ENCODE peak calls at places on chromosomes 3 and 15, in seven cellular contexts. B is psoas muscle, K is fibroblast of lung, F is uterus, D is transverse colon, E is cardiac fibroblast, J is stomach. A is an unnamed sample.

GRCh38 chr15:36844453-36845094 is 255.8 kb downstream of the MEIS2 start:
- DNase-seq in B (no peak), K (peak), F (no peak), D (no peak), E (peak), J (no peak), A (peak)

GRCh38 chr3:134067311-134068161 is 37.8 kb upstream of the SLCO2A1 start:
- DNase-seq in B (no peak), K (no peak), F (no peak), D (no peak), E (peak), J (no peak), A (no peak)

GRCh38 chr15:20646529-20647142 is 105.0 kb upstream of the GOLGA6L6 start:
- DNase-seq in B (no peak), K (no peak), F (no peak), D (no peak), E (no peak), J (no peak), A (no peak)

GRCh38 chr3:35946121-35946856 is 307.0 kb downstream of the ARPP21 start:
- DNase-seq in B (no peak), K (peak), F (no peak), D (no peak), E (peak), J (no peak), A (peak)

GRCh38 chr3:189270248-189270832 is 98.6 kb downstream of the TPRG1 start:
- DNase-seq in B (peak), K (peak), F (peak), D (peak), E (peak), J (peak), A (peak)

GRCh38 chr3:152375546-152375945 is 106.8 kb downstream of the MBNL1 start:
- DNase-seq in B (no peak), K (peak), F (no peak), D (no peak), E (peak), J (no peak), A (peak)

GRCh38 chr3:160720123-160720746 is 35.8 kb upstream of the PPM1L start:
- DNase-seq in B (no peak), K (no peak), F (no peak), D (no peak), E (no peak), J (no peak), A (no peak)

GRCh38 chr3:145259166-145259565 is 901.8 kb downstream of the PLOD2 start:
- DNase-seq in B (no peak), K (no peak), F (no peak), D (no peak), E (no peak), J (no peak), A (no peak)

GRCh38 chr15:77624868-77625267 is 7.8 kb downstream of the LINGO1 start:
- DNase-seq in B (no peak), K (no peak), F (no peak), D (no peak), E (no peak), J (no peak), A (no peak)

GRCh38 chr15:77859491-77860060 is 217.9 kb downstream of the TBC1D2B start:
- DNase-seq in B (no peak), K (no peak), F (no peak), D (peak), E (no peak), J (no peak), A (no peak)

GRCh38 chr15:31457161-31457560 is 130.5 kb downstream of the KLF13 start:
- DNase-seq in B (no peak), K (no peak), F (peak), D (no peak), E (no peak), J (no peak), A (peak)

GRCh38 chr3:41792806-41793205 is 169.1 kb downstream of the ULK4 start:
- DNase-seq in B (no peak), K (no peak), F (no peak), D (no peak), E (no peak), J (no peak), A (no peak)

GRCh38 chr3:143951351-143951971 is 20.2 kb upstream of the DIPK2A start:
- DNase-seq in B (no peak), K (peak), F (no peak), D (no peak), E (peak), J (no peak), A (peak)

GRCh38 chr3:57026918-57027317 is 33.5 kb upstream of the SPATA12 start:
- DNase-seq in B (no peak), K (peak), F (no peak), D (no peak), E (peak), J (no peak), A (peak)

GRCh38 chr3:161770532-161771386 is 274.2 kb downstream of the OTOL1 start:
- DNase-seq in B (no peak), K (peak), F (no peak), D (no peak), E (no peak), J (no peak), A (peak)

GRCh38 chr15:41494190-41494921 is 682 bp downstream of the ITPKA start:
- DNase-seq in B (peak), K (no peak), F (no peak), D (peak), E (no peak), J (peak), A (no peak)

GRCh38 chr3:120093923-120094775 is at the start of gene GSK3B:
- DNase-seq in B (no peak), K (no peak), F (peak), D (peak), E (no peak), J (peak), A (no peak)

GRCh38 chr15:82081904-82082810 is 36.3 kb upstream of the MEX3B start:
- DNase-seq in B (no peak), K (peak), F (no peak), D (no peak), E (peak), J (no peak), A (peak)

GRCh38 chr3:184748219-184749135 is 36.6 kb upstream of the MAGEF1 start:
- DNase-seq in B (no peak), K (peak), F (no peak), D (no peak), E (peak), J (peak), A (peak)

GRCh38 chr3:159482241-159483031 is 506.2 kb upstream of the IL12A start:
- DNase-seq in B (no peak), K (no peak), F (no peak), D (no peak), E (no peak), J (no peak), A (no peak)

GRCh38 chr3:149512073-149512782 is 37.7 kb downstream of the TM4SF4 start:
- DNase-seq in B (peak), K (peak), F (peak), D (peak), E (peak), J (peak), A (peak)

GRCh38 chr3:42886294-42886822 is 10.7 kb upstream of the CYP8B1 start:
- DNase-seq in B (no peak), K (no peak), F (no peak), D (no peak), E (no peak), J (no peak), A (no peak)

GRCh38 chr15:74406992-74407705 is 26.6 kb downstream of the SEMA7A start:
- DNase-seq in B (no peak), K (peak), F (peak), D (no peak), E (peak), J (no peak), A (peak)

GRCh38 chr15:89192771-89193170 is 28.6 kb downstream of the RLBP1 start:
- DNase-seq in B (no peak), K (no peak), F (no peak), D (no peak), E (peak), J (no peak), A (peak)
- TF ChIP-seq CTCF in B (no peak), K (no peak), F (no peak), D (no peak), E (no peak), J (no peak), A (no peak)

GRCh38 chr3:154367221-154367620 is 42.9 kb upstream of the DHX36 start:
- DNase-seq in B (no peak), K (no peak), F (no peak), D (no peak), E (no peak), J (no peak), A (no peak)
- H3K4me3 ChIP-seq in B (no peak), K (no peak), F (no peak), D (no peak), E (no peak), J (no peak), A (no peak)

DNA sequence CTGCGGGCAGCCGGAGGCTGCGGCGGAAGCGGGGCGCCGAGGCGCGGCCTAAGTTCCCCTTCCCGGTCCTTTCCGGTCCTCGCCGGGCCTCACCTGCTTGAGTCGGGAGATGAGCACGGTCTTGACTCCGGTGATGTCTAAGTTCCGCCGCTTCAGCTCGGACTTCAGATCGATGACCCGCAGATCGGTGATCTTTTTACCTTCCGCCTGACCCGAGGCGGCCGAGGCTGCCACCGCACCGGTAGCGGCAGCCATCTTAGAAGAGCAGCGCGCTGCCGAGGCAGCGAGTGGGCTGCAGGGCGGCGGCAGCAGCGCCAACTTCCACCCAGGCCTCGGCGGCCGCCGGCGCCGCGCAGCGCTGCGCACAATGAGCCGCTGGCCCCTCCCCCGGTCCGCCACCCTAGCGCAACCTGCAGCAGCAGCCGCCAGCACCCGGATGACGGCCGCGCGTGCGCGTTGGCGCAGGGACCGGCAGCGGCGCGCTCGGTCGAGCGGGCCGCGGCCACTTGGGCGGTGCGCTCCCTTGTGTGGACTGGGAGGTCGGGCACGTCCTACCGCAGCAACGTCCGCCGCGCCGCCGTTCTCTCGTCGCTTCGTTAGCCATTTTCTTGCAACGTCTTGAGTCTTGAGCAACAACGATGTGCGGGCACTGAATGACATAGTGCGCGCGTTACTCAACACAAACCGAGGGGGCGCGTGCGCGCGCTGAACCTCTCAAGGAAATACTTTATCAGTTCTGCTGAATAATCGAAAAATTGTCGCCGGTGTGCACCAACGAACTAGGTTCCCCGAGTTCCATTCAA is at the start of gene SLTM:
- DNase-seq in B (peak), K (peak), F (peak), D (peak), E (peak), J (peak), A (peak)
- TF ChIP-seq CTCF in B (peak), K (peak), F (peak), D (peak), E (peak), J (no peak), A (peak)

GRCh38 chr3:40572588-40572987 is 47.8 kb downstream of the ZNF621 start:
- DNase-seq in B (no peak), K (no peak), F (no peak), D (no peak), E (no peak), J (no peak), A (no peak)
- H3K4me3 ChIP-seq in B (no peak), K (no peak), F (no peak), D (no peak), E (no peak), J (no peak), A (no peak)

GRCh38 chr3:37017683-37018082 is 24.4 kb downstream of the MLH1 start:
- DNase-seq in B (no peak), K (no peak), F (no peak), D (no peak), E (no peak), J (no peak), A (no peak)
- TF ChIP-seq CTCF in B (no peak), K (no peak), F (no peak), D (no peak), E (no peak), J (no peak), A (no peak)

DNA sequence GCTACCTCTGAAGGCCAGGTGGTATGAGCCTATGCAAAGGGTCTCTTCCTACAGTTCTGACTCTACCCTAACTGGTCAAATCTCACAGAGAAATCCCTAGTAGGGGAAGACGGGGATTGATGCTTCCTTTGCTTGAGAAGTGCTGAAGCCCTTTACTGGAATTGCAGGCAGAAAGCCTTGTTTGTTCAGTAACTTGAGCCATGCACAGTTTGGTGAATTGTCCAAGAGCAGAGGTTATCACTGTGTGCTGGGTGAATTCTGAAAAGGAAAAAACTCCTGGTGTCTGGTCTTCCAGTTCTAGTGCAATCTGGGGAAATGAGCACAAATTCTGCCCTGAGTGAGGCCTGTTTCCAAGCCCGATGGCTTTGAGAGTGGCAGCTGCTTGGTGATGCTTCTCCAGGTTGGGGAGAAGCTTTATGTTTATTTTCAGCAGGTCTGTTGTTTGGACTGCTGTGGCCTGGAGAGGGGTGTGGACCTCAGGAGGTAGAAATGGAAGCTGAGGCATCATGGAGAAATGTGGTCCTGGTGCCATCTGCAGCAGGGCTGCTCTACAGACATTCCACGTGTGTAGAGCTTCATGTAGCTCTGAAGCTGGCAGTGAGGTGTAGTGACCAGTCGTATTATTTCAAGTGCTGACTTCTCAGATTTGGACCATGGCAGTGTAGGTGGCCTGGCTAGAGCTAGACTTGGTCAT is 60.9 kb downstream of the ARNT2 start:
- DNase-seq in B (no peak), K (no peak), F (no peak), D (no peak), E (peak), J (no peak), A (peak)
- H3K4me3 ChIP-seq in B (no peak), K (no peak), F (no peak), D (no peak), E (no peak), J (no peak), A (no peak)

GRCh38 chr3:58332575-58333179 is at the start of gene PXK:
- DNase-seq in B (peak), K (peak), F (peak), D (peak), E (peak), J (peak), A (peak)
- TF ChIP-seq CTCF in B (no peak), K (no peak), F (no peak), D (no peak), E (no peak), J (no peak), A (no peak)

GRCh38 chr15:61200626-61201025 is 28.5 kb downstream of the RORA start:
- DNase-seq in B (no peak), K (no peak), F (no peak), D (no peak), E (no peak), J (no peak), A (no peak)
- H3K4me3 ChIP-seq in B (peak), K (no peak), F (no peak), D (no peak), E (no peak), J (no peak), A (no peak)

GRCh38 chr3:131283862-131284261 is 97.7 kb upstream of the NUDT16 start:
- DNase-seq in B (no peak), K (no peak), F (no peak), D (no peak), E (no peak), J (no peak), A (no peak)

GRCh38 chr3:131282379-131282778 is 99.2 kb upstream of the NUDT16 start:
- DNase-seq in B (no peak), K (no peak), F (no peak), D (no peak), E (no peak), J (no peak), A (no peak)

GRCh38 chr3:131282967-131283366 is 98.6 kb upstream of the NUDT16 start:
- DNase-seq in B (no peak), K (no peak), F (no peak), D (no peak), E (no peak), J (no peak), A (no peak)

GRCh38 chr3:131277836-131278497 is 103.6 kb upstream of the NUDT16 start:
- DNase-seq in B (no peak), K (peak), F (no peak), D (no peak), E (peak), J (no peak), A (peak)
- TF ChIP-seq CTCF in B (no peak), K (no peak), F (no peak), D (no peak), E (no peak), J (no peak), A (no peak)

GRCh38 chr3:38519000-38519399 is 22.9 kb downstream of the EXOG start:
- DNase-seq in B (no peak), K (peak), F (no peak), D (no peak), E (no peak), J (no peak), A (peak)
- H3K4me3 ChIP-seq in B (no peak), K (no peak), F (no peak), D (no peak), E (no peak), J (no peak), A (no peak)

A was measured in fibroblast of the aortic adventitia.